ENCODE peak calls at places on chromosomes 4 and X, in four cellular contexts. I is H1, G is GM12878, E is HepG2. L is an unnamed sample.

GRCh38 chr4:139808381-139809206 is 143.0 kb downstream of the MGST2 start:
- DNase-seq in I (no peak), E (peak), G (no peak), L (no peak)

GRCh38 chr4:36206012-36206411 is 38.3 kb downstream of the ARAP2 start:
- DNase-seq in G (no peak), E (no peak), I (no peak), L (no peak)

GRCh38 chrX:16567681-16568080 is 82.3 kb upstream of the S100G start:
- DNase-seq in G (no peak), I (no peak), E (no peak), L (no peak)

GRCh38 chr4:52658671-52659015 is 458 bp downstream of the USP46 start:
- DNase-seq in I (no peak), G (no peak), E (no peak), L (no peak)

GRCh38 chr4:128871948-128872347 is 62.4 kb downstream of the JADE1 start:
- DNase-seq in E (no peak), G (no peak), I (no peak), L (no peak)

GRCh38 chr4:6107114-6107791 is 89.0 kb upstream of the C4orf50 start:
- DNase-seq in I (no peak), G (no peak), E (no peak), L (no peak)

GRCh38 chrX:110421499-110422455 is 63.1 kb downstream of the RTL9 start:
- DNase-seq in I (no peak), G (no peak), E (no peak), L (no peak)

GRCh38 chr4:149238097-149238496 is 577.5 kb downstream of the IQCM start:
- DNase-seq in G (no peak), E (no peak), I (no peak), L (no peak)

GRCh38 chrX:152614786-152615185 is 22.9 kb upstream of the GABRQ start:
- DNase-seq in G (no peak), E (no peak), I (no peak), L (no peak)

GRCh38 chrX:49192722-49193328 is 6.7 kb upstream of the PRICKLE3 start:
- DNase-seq in E (no peak), I (no peak), G (no peak), L (no peak)

GRCh38 chr4:97923096-97923495 is 220.2 kb downstream of the STPG2 start:
- DNase-seq in G (no peak), E (no peak), I (no peak), L (no peak)

GRCh38 chr4:167587361-167587760 is 353.1 kb upstream of the SPOCK3 start:
- DNase-seq in E (no peak), G (no peak), I (no peak), L (no peak)

GRCh38 chrX:154600962-154601374 is 16.0 kb downstream of the CTAG1A start:
- DNase-seq in I (no peak), E (no peak), G (no peak), L (no peak)

GRCh38 chr4:93828332-93828829 is at the start of gene ATOH1:
- DNase-seq in I (no peak), E (no peak), G (no peak), L (no peak)

GRCh38 chr4:17577660-17578481 is 873 bp downstream of the LAP3 start:
- DNase-seq in I (no peak), E (no peak), G (no peak), L (peak)

GRCh38 chrX:110146521-110146920 is 143.6 kb downstream of the TMEM164 start:
- DNase-seq in E (peak), I (peak), G (no peak), L (peak)

GRCh38 chr4:8571702-8572685 is 8.2 kb upstream of the GPR78 start:
- DNase-seq in G (no peak), E (no peak), I (no peak), L (no peak)

GRCh38 chrX:40573763-40574162 is 7.0 kb upstream of the ATP6AP2 start:
- DNase-seq in E (peak), G (no peak), I (peak), L (no peak)

GRCh38 chr4:111400736-111401135 is 744.5 kb upstream of the FAM241A start:
- DNase-seq in G (no peak), E (no peak), I (no peak), L (no peak)

GRCh38 chr4:95141376-95141775 is 383.6 kb downstream of the BMPR1B start:
- DNase-seq in G (no peak), I (no peak), E (no peak), L (no peak)

GRCh38 chr4:24849662-24850280 is 54.4 kb downstream of the SOD3 start:
- DNase-seq in G (no peak), E (no peak), I (no peak), L (no peak)

GRCh38 chrX:68114573-68115199 is 318.6 kb downstream of the OPHN1 start:
- DNase-seq in E (no peak), I (no peak), G (no peak), L (no peak)

GRCh38 chr4:61375316-61375715 is 175.2 kb downstream of the ADGRL3 start:
- DNase-seq in G (no peak), I (no peak), E (no peak), L (no peak)

GRCh38 chr4:17846256-17846655 is 35.5 kb downstream of the NCAPG start:
- DNase-seq in G (no peak), I (no peak), E (no peak), L (no peak)

GRCh38 chr4:182695842-182696241 is 221.3 kb downstream of the DCTD start:
- DNase-seq in G (no peak), E (no peak), I (no peak), L (no peak)

GRCh38 chr4:73248821-73249220 is 9.8 kb downstream of the ANKRD17 start:
- DNase-seq in E (no peak), I (no peak), G (no peak), L (no peak)

GRCh38 chr4:2647403-2648158 is 108.6 kb downstream of the TNIP2 start:
- DNase-seq in G (no peak), E (no peak), I (no peak), L (no peak)

GRCh38 chrX:150062292-150063137 is 124.2 kb upstream of the EOLA2 start:
- DNase-seq in E (no peak), I (no peak), G (no peak), L (no peak)

GRCh38 chr4:85391568-85392410 is 83.2 kb upstream of the ARHGAP24 start:
- DNase-seq in G (peak), E (no peak), I (no peak), L (no peak)

GRCh38 chr4:153471691-153472080 is 5.5 kb downstream of the TMEM131L start:
- DNase-seq in E (no peak), I (no peak), G (no peak), L (no peak)

GRCh38 chrX:65688403-65688881 is 21.0 kb downstream of the MSN start:
- DNase-seq in I (no peak), G (peak), E (no peak), L (no peak)

GRCh38 chr4:133775881-133776280 is 425.7 kb downstream of the PABPC4L start:
- DNase-seq in E (no peak), G (no peak), I (no peak), L (no peak)

DNA sequence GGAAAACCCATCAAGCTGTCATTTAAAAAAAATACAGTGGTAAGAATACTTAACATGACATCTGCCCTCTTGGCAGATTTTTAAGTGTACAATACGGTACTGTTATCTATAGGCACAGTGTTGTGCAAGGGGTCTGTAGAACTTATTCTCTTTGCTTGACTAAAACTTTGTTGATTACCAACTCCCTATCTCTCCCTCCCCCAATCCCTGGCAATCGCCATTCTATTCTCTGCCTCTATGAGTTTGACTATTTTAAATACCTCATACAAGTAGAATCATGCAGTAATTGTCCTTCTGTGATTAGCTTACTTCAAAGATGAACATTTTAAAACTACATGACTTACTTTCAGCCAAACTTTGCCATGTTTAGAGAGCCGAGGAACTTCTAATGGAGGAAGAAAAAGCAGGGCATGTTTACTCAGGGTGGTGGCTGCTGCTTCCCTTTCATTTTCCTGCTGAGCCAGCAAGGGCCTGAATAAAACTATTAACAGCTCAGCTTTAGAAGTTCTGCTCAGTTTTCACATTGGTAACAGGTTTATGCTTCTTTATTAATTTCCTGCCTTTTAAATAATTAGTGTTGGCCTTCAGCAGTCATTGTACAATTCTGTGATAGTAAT is 62.3 kb downstream of the APOO start:
- DNase-seq in E (peak), G (no peak), I (no peak), L (peak)
- TF ChIP-seq SRF in E (no peak), G (no peak), I (no peak), L (no peak)

GRCh38 chrX:11546917-11547316 is 118.8 kb downstream of the ARHGAP6 start:
- DNase-seq in G (no peak), I (no peak), E (no peak), L (no peak)

GRCh38 chrX:11541510-11541909 is 124.2 kb downstream of the ARHGAP6 start:
- DNase-seq in I (no peak), G (no peak), E (no peak), L (no peak)

GRCh38 chrX:11540532-11541377 is 125.0 kb downstream of the ARHGAP6 start:
- DNase-seq in G (peak), I (no peak), E (no peak), L (no peak)

GRCh38 chrX:11543249-11543648 is 122.5 kb downstream of the ARHGAP6 start:
- DNase-seq in E (no peak), G (no peak), I (no peak), L (peak)
- TF ChIP-seq SIN3A in E (no peak), G (no peak), I (no peak), L (no peak)

GRCh38 chr4:188332265-188332664 is 193.0 kb downstream of the TRIML1 start:
- DNase-seq in E (no peak), I (no peak), G (no peak), L (no peak)

GRCh38 chr4:188329526-188329925 is 190.3 kb downstream of the TRIML1 start:
- DNase-seq in E (peak), I (no peak), G (no peak), L (no peak)

GRCh38 chr4:188328966-188329365 is 189.7 kb downstream of the TRIML1 start:
- DNase-seq in I (no peak), E (no peak), G (no peak), L (no peak)
- TF ChIP-seq CHD2 in I (no peak), E (no peak), G (no peak), L (no peak)

DNA sequence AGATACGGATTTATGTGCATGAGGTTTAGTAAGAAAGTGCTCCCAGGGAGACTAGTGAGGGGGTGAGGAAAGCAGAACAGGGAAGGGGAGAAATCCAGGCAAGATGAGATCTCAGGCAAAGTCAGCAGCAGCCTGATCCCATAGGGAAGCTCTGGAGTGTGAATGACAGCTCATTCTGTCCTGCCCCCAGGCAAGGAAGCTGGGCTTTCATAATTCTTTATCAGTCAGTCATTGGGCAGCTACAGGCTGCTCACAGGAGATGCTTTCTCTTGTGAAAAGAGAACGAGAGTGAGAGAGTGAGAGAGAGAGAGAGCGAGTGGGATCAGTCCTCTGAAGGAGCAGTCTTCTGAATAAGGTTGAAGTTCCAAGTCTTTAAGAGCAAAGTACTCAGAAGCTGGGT is 48.1 kb downstream of the SRPX start:
- DNase-seq in E (no peak), I (no peak), G (no peak), L (no peak)
- TF ChIP-seq SRF in E (no peak), I (no peak), G (no peak), L (no peak)

GRCh38 chr4:164613761-164614277 is 140.1 kb upstream of the SMIM31 start:
- DNase-seq in G (no peak), E (no peak), I (no peak), L (no peak)
- TF ChIP-seq SIN3A in G (no peak), E (no peak), I (no peak), L (no peak)

GRCh38 chr4:55424791-55425190 is 29.0 kb downstream of the TMEM165 start:
- DNase-seq in E (no peak), I (no peak), G (no peak), L (no peak)
- TF ChIP-seq CHD2 in E (no peak), I (no peak), G (no peak), L (no peak)